ENCODE peak calls at places on chromosomes 2 and 18, in seven cellular contexts. One of them, this sample, is unnamed.
A peak's percentile ranks its signal among the peaks of the same experiment; 100 is the strongest.

GRCh38 chr18:50819027-50819726 is 639 bp downstream of the MRO start:
- DNase-seq in non-pigmented ciliary epithelial cell: no peak
- DNase-seq in cardiac fibroblast: peak; percentile 52
- DNase-seq in NCI-H1417: peak; percentile 79
- DNase-seq in glutamatergic neuron: no peak
- DNase-seq in germinal center: no peak
- DNase-seq in activated CD4-positive, alpha-beta memory T cell treated with anti-CD3 and anti-CD28 coated beads, Interleukin-2, amount 10 ng/mL, durations not matched to agents 7 days and 5 days: no peak
- DNase-seq in this sample: no peak

GRCh38 chr18:56152547-56152946 is 485.8 kb downstream of the TXNL1 start:
- DNase-seq in germinal center: no peak
- DNase-seq in activated CD4-positive, alpha-beta memory T cell treated with anti-CD3 and anti-CD28 coated beads, Interleukin-2, amount 10 ng/mL, durations not matched to agents 7 days and 5 days: no peak
- DNase-seq in NCI-H1417: peak; percentile 85
- DNase-seq in cardiac fibroblast: no peak
- DNase-seq in non-pigmented ciliary epithelial cell: no peak
- DNase-seq in glutamatergic neuron: no peak
- DNase-seq in this sample: no peak

GRCh38 chr2:119377973-119378305 is 11.2 kb downstream of the DBI start:
- DNase-seq in glutamatergic neuron: no peak
- DNase-seq in NCI-H1417: no peak
- DNase-seq in non-pigmented ciliary epithelial cell: no peak
- DNase-seq in germinal center: no peak
- DNase-seq in activated CD4-positive, alpha-beta memory T cell treated with anti-CD3 and anti-CD28 coated beads, Interleukin-2, amount 10 ng/mL, durations not matched to agents 7 days and 5 days: no peak
- DNase-seq in cardiac fibroblast: no peak
- DNase-seq in this sample: no peak

GRCh38 chr2:10412380-10412779 is 35.7 kb downstream of the ODC1 start:
- DNase-seq in activated CD4-positive, alpha-beta memory T cell treated with anti-CD3 and anti-CD28 coated beads, Interleukin-2, amount 10 ng/mL, durations not matched to agents 7 days and 5 days: peak; percentile 66
- DNase-seq in germinal center: peak; percentile 73
- DNase-seq in glutamatergic neuron: peak; percentile 63
- DNase-seq in non-pigmented ciliary epithelial cell: no peak
- DNase-seq in cardiac fibroblast: peak; percentile 50
- DNase-seq in NCI-H1417: no peak
- DNase-seq in this sample: peak; percentile 87

GRCh38 chr2:191679818-191680600 is 2.1 kb downstream of the NABP1 start:
- DNase-seq in non-pigmented ciliary epithelial cell: peak; percentile 76
- DNase-seq in germinal center: peak; percentile 33
- DNase-seq in NCI-H1417: no peak
- DNase-seq in glutamatergic neuron: no peak
- DNase-seq in activated CD4-positive, alpha-beta memory T cell treated with anti-CD3 and anti-CD28 coated beads, Interleukin-2, amount 10 ng/mL, durations not matched to agents 7 days and 5 days: no peak
- DNase-seq in cardiac fibroblast: peak; percentile 60
- DNase-seq in this sample: peak; percentile 70

GRCh38 chr2:39128919-39129391 is 8.1 kb upstream of the SOS1 start:
- DNase-seq in glutamatergic neuron: no peak
- DNase-seq in cardiac fibroblast: no peak
- DNase-seq in activated CD4-positive, alpha-beta memory T cell treated with anti-CD3 and anti-CD28 coated beads, Interleukin-2, amount 10 ng/mL, durations not matched to agents 7 days and 5 days: peak; percentile 83
- DNase-seq in germinal center: peak; percentile 29
- DNase-seq in non-pigmented ciliary epithelial cell: no peak
- DNase-seq in NCI-H1417: no peak
- DNase-seq in this sample: peak; percentile 64

GRCh38 chr18:61635901-61636528 is 256.8 kb downstream of the RNF152 start:
- DNase-seq in cardiac fibroblast: peak; percentile 67
- DNase-seq in non-pigmented ciliary epithelial cell: no peak
- DNase-seq in NCI-H1417: peak; percentile 93
- DNase-seq in glutamatergic neuron: peak; percentile 53
- DNase-seq in activated CD4-positive, alpha-beta memory T cell treated with anti-CD3 and anti-CD28 coated beads, Interleukin-2, amount 10 ng/mL, durations not matched to agents 7 days and 5 days: peak; percentile 25
- DNase-seq in germinal center: peak; percentile 16
- DNase-seq in this sample: peak; percentile 31

GRCh38 chr2:219844756-219845155 is 217.3 kb downstream of the SLC4A3 start:
- DNase-seq in activated CD4-positive, alpha-beta memory T cell treated with anti-CD3 and anti-CD28 coated beads, Interleukin-2, amount 10 ng/mL, durations not matched to agents 7 days and 5 days: no peak
- DNase-seq in glutamatergic neuron: no peak
- DNase-seq in non-pigmented ciliary epithelial cell: no peak
- DNase-seq in cardiac fibroblast: no peak
- DNase-seq in NCI-H1417: no peak
- DNase-seq in germinal center: peak; percentile 71
- DNase-seq in this sample: peak; percentile 56

GRCh38 chr18:22591231-22591630 is 173.5 kb upstream of the CTAGE1 start:
- DNase-seq in activated CD4-positive, alpha-beta memory T cell treated with anti-CD3 and anti-CD28 coated beads, Interleukin-2, amount 10 ng/mL, durations not matched to agents 7 days and 5 days: no peak
- DNase-seq in cardiac fibroblast: peak; percentile 87
- DNase-seq in NCI-H1417: no peak
- DNase-seq in non-pigmented ciliary epithelial cell: peak; percentile 71
- DNase-seq in germinal center: no peak
- DNase-seq in glutamatergic neuron: no peak
- DNase-seq in this sample: no peak

GRCh38 chr18:59008302-59008974 is 131.2 kb upstream of the SEC11C start:
- DNase-seq in non-pigmented ciliary epithelial cell: no peak
- DNase-seq in NCI-H1417: no peak
- DNase-seq in germinal center: no peak
- DNase-seq in glutamatergic neuron: no peak
- DNase-seq in cardiac fibroblast: peak; percentile 78
- DNase-seq in activated CD4-positive, alpha-beta memory T cell treated with anti-CD3 and anti-CD28 coated beads, Interleukin-2, amount 10 ng/mL, durations not matched to agents 7 days and 5 days: no peak
- DNase-seq in this sample: no peak

GRCh38 chr2:135745545-135745944 is 3.9 kb downstream of the UBXN4 start:
- DNase-seq in non-pigmented ciliary epithelial cell: peak; percentile 60
- DNase-seq in germinal center: no peak
- DNase-seq in NCI-H1417: no peak
- DNase-seq in activated CD4-positive, alpha-beta memory T cell treated with anti-CD3 and anti-CD28 coated beads, Interleukin-2, amount 10 ng/mL, durations not matched to agents 7 days and 5 days: no peak
- DNase-seq in cardiac fibroblast: peak; percentile 17
- DNase-seq in glutamatergic neuron: no peak
- DNase-seq in this sample: no peak

GRCh38 chr2:121955313-121956211 is 200.1 kb downstream of the TSN start:
- DNase-seq in glutamatergic neuron: peak; percentile 40
- DNase-seq in non-pigmented ciliary epithelial cell: no peak
- DNase-seq in activated CD4-positive, alpha-beta memory T cell treated with anti-CD3 and anti-CD28 coated beads, Interleukin-2, amount 10 ng/mL, durations not matched to agents 7 days and 5 days: no peak
- DNase-seq in cardiac fibroblast: no peak
- DNase-seq in germinal center: no peak
- DNase-seq in NCI-H1417: no peak
- DNase-seq in this sample: no peak

GRCh38 chr2:119148082-119148715 is 10.4 kb downstream of the C1QL2 start:
- DNase-seq in activated CD4-positive, alpha-beta memory T cell treated with anti-CD3 and anti-CD28 coated beads, Interleukin-2, amount 10 ng/mL, durations not matched to agents 7 days and 5 days: no peak
- DNase-seq in germinal center: no peak
- DNase-seq in NCI-H1417: no peak
- DNase-seq in non-pigmented ciliary epithelial cell: no peak
- DNase-seq in cardiac fibroblast: no peak
- DNase-seq in glutamatergic neuron: no peak
- DNase-seq in this sample: no peak

GRCh38 chr2:215382480-215382879 is 53.4 kb downstream of the FN1 start:
- DNase-seq in NCI-H1417: no peak
- DNase-seq in germinal center: no peak
- DNase-seq in non-pigmented ciliary epithelial cell: no peak
- DNase-seq in activated CD4-positive, alpha-beta memory T cell treated with anti-CD3 and anti-CD28 coated beads, Interleukin-2, amount 10 ng/mL, durations not matched to agents 7 days and 5 days: no peak
- DNase-seq in glutamatergic neuron: no peak
- DNase-seq in cardiac fibroblast: no peak
- DNase-seq in this sample: no peak

GRCh38 chr18:76349067-76349715 is 145.9 kb downstream of the ZNF516 start:
- DNase-seq in cardiac fibroblast: peak; percentile 77
- DNase-seq in non-pigmented ciliary epithelial cell: peak; percentile 15
- DNase-seq in NCI-H1417: peak; percentile 90
- DNase-seq in germinal center: peak; percentile 62
- DNase-seq in activated CD4-positive, alpha-beta memory T cell treated with anti-CD3 and anti-CD28 coated beads, Interleukin-2, amount 10 ng/mL, durations not matched to agents 7 days and 5 days: peak; percentile 65
- DNase-seq in glutamatergic neuron: peak; percentile 81
- DNase-seq in this sample: peak; percentile 50

GRCh38 chr18:22167471-22168151 is 1.8 kb upstream of the GATA6 start:
- DNase-seq in glutamatergic neuron: peak; percentile 28
- DNase-seq in activated CD4-positive, alpha-beta memory T cell treated with anti-CD3 and anti-CD28 coated beads, Interleukin-2, amount 10 ng/mL, durations not matched to agents 7 days and 5 days: no peak
- DNase-seq in NCI-H1417: no peak
- DNase-seq in non-pigmented ciliary epithelial cell: no peak
- DNase-seq in germinal center: no peak
- DNase-seq in cardiac fibroblast: peak; percentile 69
- DNase-seq in this sample: no peak

GRCh38 chr2:195543063-195543462 is 114.0 kb upstream of the SLC39A10 start:
- DNase-seq in glutamatergic neuron: no peak
- DNase-seq in NCI-H1417: no peak
- DNase-seq in non-pigmented ciliary epithelial cell: no peak
- DNase-seq in cardiac fibroblast: no peak
- DNase-seq in germinal center: no peak
- DNase-seq in activated CD4-positive, alpha-beta memory T cell treated with anti-CD3 and anti-CD28 coated beads, Interleukin-2, amount 10 ng/mL, durations not matched to agents 7 days and 5 days: peak; percentile 41
- DNase-seq in this sample: no peak

GRCh38 chr2:222424281-222424728 is at the start of gene SGPP2:
- DNase-seq in cardiac fibroblast: no peak
- DNase-seq in germinal center: peak; percentile 66
- DNase-seq in NCI-H1417: peak; percentile 84
- DNase-seq in glutamatergic neuron: peak; percentile 16
- DNase-seq in activated CD4-positive, alpha-beta memory T cell treated with anti-CD3 and anti-CD28 coated beads, Interleukin-2, amount 10 ng/mL, durations not matched to agents 7 days and 5 days: peak; percentile 18
- DNase-seq in non-pigmented ciliary epithelial cell: no peak
- DNase-seq in this sample: no peak

GRCh38 chr2:65198737-65199136 is 28.9 kb upstream of the ACTR2 start:
- DNase-seq in glutamatergic neuron: no peak
- DNase-seq in activated CD4-positive, alpha-beta memory T cell treated with anti-CD3 and anti-CD28 coated beads, Interleukin-2, amount 10 ng/mL, durations not matched to agents 7 days and 5 days: no peak
- DNase-seq in cardiac fibroblast: peak; percentile 7
- DNase-seq in germinal center: no peak
- DNase-seq in NCI-H1417: no peak
- DNase-seq in non-pigmented ciliary epithelial cell: no peak
- DNase-seq in this sample: no peak

GRCh38 chr18:76995896-76996295 is 136.7 kb downstream of the MBP start:
- DNase-seq in activated CD4-positive, alpha-beta memory T cell treated with anti-CD3 and anti-CD28 coated beads, Interleukin-2, amount 10 ng/mL, durations not matched to agents 7 days and 5 days: no peak
- DNase-seq in cardiac fibroblast: no peak
- DNase-seq in germinal center: no peak
- DNase-seq in non-pigmented ciliary epithelial cell: no peak
- DNase-seq in glutamatergic neuron: no peak
- DNase-seq in NCI-H1417: no peak
- DNase-seq in this sample: no peak

GRCh38 chr2:113164234-113164929 is 9.4 kb upstream of the PSD4 start:
- DNase-seq in activated CD4-positive, alpha-beta memory T cell treated with anti-CD3 and anti-CD28 coated beads, Interleukin-2, amount 10 ng/mL, durations not matched to agents 7 days and 5 days: no peak
- DNase-seq in NCI-H1417: no peak
- DNase-seq in germinal center: no peak
- DNase-seq in cardiac fibroblast: no peak
- DNase-seq in non-pigmented ciliary epithelial cell: no peak
- DNase-seq in glutamatergic neuron: no peak
- DNase-seq in this sample: no peak

GRCh38 chr2:205323929-205324328 is 358.4 kb upstream of the NRP2 start:
- DNase-seq in activated CD4-positive, alpha-beta memory T cell treated with anti-CD3 and anti-CD28 coated beads, Interleukin-2, amount 10 ng/mL, durations not matched to agents 7 days and 5 days: no peak
- DNase-seq in NCI-H1417: no peak
- DNase-seq in glutamatergic neuron: no peak
- DNase-seq in cardiac fibroblast: peak; percentile 10
- DNase-seq in germinal center: no peak
- DNase-seq in non-pigmented ciliary epithelial cell: no peak
- DNase-seq in this sample: peak; percentile 1

GRCh38 chr2:186503827-186504606 is 18.0 kb downstream of the ZC3H15 start:
- DNase-seq in germinal center: no peak
- DNase-seq in NCI-H1417: no peak
- DNase-seq in activated CD4-positive, alpha-beta memory T cell treated with anti-CD3 and anti-CD28 coated beads, Interleukin-2, amount 10 ng/mL, durations not matched to agents 7 days and 5 days: no peak
- DNase-seq in glutamatergic neuron: no peak
- DNase-seq in non-pigmented ciliary epithelial cell: no peak
- DNase-seq in cardiac fibroblast: peak; percentile 61
- DNase-seq in this sample: peak; percentile 39

GRCh38 chr18:40357536-40357935 is 1597.5 kb upstream of the PIK3C3 start:
- DNase-seq in germinal center: no peak
- DNase-seq in NCI-H1417: no peak
- DNase-seq in glutamatergic neuron: no peak
- DNase-seq in activated CD4-positive, alpha-beta memory T cell treated with anti-CD3 and anti-CD28 coated beads, Interleukin-2, amount 10 ng/mL, durations not matched to agents 7 days and 5 days: no peak
- DNase-seq in non-pigmented ciliary epithelial cell: no peak
- DNase-seq in cardiac fibroblast: peak; percentile 10
- DNase-seq in this sample: no peak

GRCh38 chr2:176446718-176447414 is 177.6 kb downstream of the MTX2 start:
- DNase-seq in germinal center: no peak
- DNase-seq in glutamatergic neuron: no peak
- DNase-seq in cardiac fibroblast: no peak
- DNase-seq in NCI-H1417: no peak
- DNase-seq in non-pigmented ciliary epithelial cell: no peak
- DNase-seq in activated CD4-positive, alpha-beta memory T cell treated with anti-CD3 and anti-CD28 coated beads, Interleukin-2, amount 10 ng/mL, durations not matched to agents 7 days and 5 days: no peak
- DNase-seq in this sample: no peak

GRCh38 chr2:95044598-95044997 is 19.1 kb downstream of the MAL start:
- DNase-seq in NCI-H1417: no peak
- DNase-seq in cardiac fibroblast: no peak
- DNase-seq in non-pigmented ciliary epithelial cell: no peak
- DNase-seq in glutamatergic neuron: no peak
- DNase-seq in germinal center: no peak
- DNase-seq in activated CD4-positive, alpha-beta memory T cell treated with anti-CD3 and anti-CD28 coated beads, Interleukin-2, amount 10 ng/mL, durations not matched to agents 7 days and 5 days: no peak
- DNase-seq in this sample: no peak

GRCh38 chr18:74155276-74155675 is 7.0 kb downstream of the TIMM21 start:
- DNase-seq in cardiac fibroblast: no peak
- DNase-seq in glutamatergic neuron: no peak
- DNase-seq in germinal center: no peak
- DNase-seq in non-pigmented ciliary epithelial cell: no peak
- DNase-seq in activated CD4-positive, alpha-beta memory T cell treated with anti-CD3 and anti-CD28 coated beads, Interleukin-2, amount 10 ng/mL, durations not matched to agents 7 days and 5 days: no peak
- DNase-seq in NCI-H1417: no peak
- DNase-seq in this sample: no peak

GRCh38 chr2:30147196-30147714 is 448 bp downstream of the YPEL5 start:
- DNase-seq in activated CD4-positive, alpha-beta memory T cell treated with anti-CD3 and anti-CD28 coated beads, Interleukin-2, amount 10 ng/mL, durations not matched to agents 7 days and 5 days: no peak
- DNase-seq in glutamatergic neuron: peak; percentile 49
- DNase-seq in germinal center: peak; percentile 41
- DNase-seq in cardiac fibroblast: no peak
- DNase-seq in NCI-H1417: no peak
- DNase-seq in non-pigmented ciliary epithelial cell: no peak
- DNase-seq in this sample: no peak

GRCh38 chr2:237616373-237617304 is 10.7 kb upstream of the LRRFIP1 start:
- DNase-seq in non-pigmented ciliary epithelial cell: no peak
- DNase-seq in activated CD4-positive, alpha-beta memory T cell treated with anti-CD3 and anti-CD28 coated beads, Interleukin-2, amount 10 ng/mL, durations not matched to agents 7 days and 5 days: no peak
- DNase-seq in germinal center: no peak
- DNase-seq in glutamatergic neuron: no peak
- DNase-seq in NCI-H1417: no peak
- DNase-seq in cardiac fibroblast: peak; percentile 93
- DNase-seq in this sample: no peak